ENCODE peak calls at places on chromosomes 5 and 9, in eight cellular contexts. A is upper lobe of right lung; P is GM12878; W is AG10803; C is iPS-NIHi11; Q is RPMI7951; R is GM03348; I is activated T-cell treated with anti-CD3 and anti-CD28 coated beads, Interleukin-2, amount 50 U/mL, for 4 hours. Z is an unnamed sample.

GRCh38 chr5:102628449-102629175 is 126.5 kb upstream of the PAM start:
- DNase-seq in A (no peak), P (no peak), W (peak), C (no peak), Q (peak), R (peak), I (no peak), Z (no peak)

GRCh38 chr5:80961376-80962281 is 1.5 kb downstream of the RASGRF2 start:
- DNase-seq in A (no peak), P (no peak), W (no peak), C (no peak), Q (no peak), R (no peak), I (peak), Z (peak)

GRCh38 chr5:124745367-124746251 is 830 bp downstream of the ZNF608 start:
- DNase-seq in A (no peak), P (no peak), W (no peak), C (no peak), Q (peak), R (no peak), I (no peak), Z (no peak)

GRCh38 chr5:170441385-170441784 is 52.2 kb upstream of the KCNMB1 start:
- DNase-seq in A (no peak), P (no peak), W (no peak), C (no peak), Q (no peak), R (no peak), I (no peak), Z (no peak)

GRCh38 chr5:160506006-160507004 is 84.7 kb downstream of the PTTG1 start:
- DNase-seq in A (no peak), P (no peak), W (peak), C (peak), Q (peak), R (peak), I (peak), Z (peak)

GRCh38 chr5:118788351-118788750 is 200.0 kb downstream of the DTWD2 start:
- DNase-seq in A (no peak), P (no peak), W (no peak), C (no peak), Q (no peak), R (no peak), I (no peak), Z (no peak)

GRCh38 chr9:117825609-117826347 is 121.6 kb downstream of the TLR4 start:
- DNase-seq in A (no peak), P (peak), W (no peak), C (no peak), Q (no peak), R (no peak), I (peak), Z (peak)

GRCh38 chr9:123326662-123327093 is 29.3 kb upstream of the CRB2 start:
- DNase-seq in A (no peak), P (no peak), W (peak), C (peak), Q (no peak), R (no peak), I (no peak), Z (no peak)

GRCh38 chr5:18048449-18048848 is 414.2 kb downstream of the TAF11L14 start:
- DNase-seq in A (no peak), P (no peak), W (no peak), C (no peak), Q (no peak), R (no peak), I (no peak), Z (no peak)

GRCh38 chr5:35622974-35623373 is 5.3 kb downstream of the SPEF2 start:
- DNase-seq in A (no peak), P (no peak), W (no peak), C (no peak), Q (no peak), R (no peak), I (no peak), Z (no peak)

GRCh38 chr9:5185220-5185840 is at the start of gene INSL6:
- DNase-seq in A (no peak), P (no peak), W (peak), C (no peak), Q (no peak), R (no peak), I (no peak), Z (no peak)

GRCh38 chr9:21684831-21685362 is 117.5 kb upstream of the MTAP start:
- DNase-seq in A (no peak), P (no peak), W (peak), C (no peak), Q (peak), R (no peak), I (peak), Z (no peak)

Z was measured in activated gamma-delta T cell treated with Interleukin-2 at 50 U/mL for 16 hours.